ENCODE peak calls at places on chromosomes 1 and 21, in eight cellular contexts. W is neuronal stem cell; N is left ventricle myocardium superior; T is AG09319; E is T follicular helper cell; M is stimulated activated CD8-positive, alpha-beta memory T cell treated with anti-CD3 and anti-CD28 coated beads, Interleukin-4, amount 100 ng/mL, for 4 hours; O is H7; R is CD4-positive, CD25-positive, alpha-beta regulatory T cell. Y is an unnamed sample.

GRCh38 chr1:5994713-5995621 is 2.7 kb upstream of the NPHP4 start:
- DNase-seq in W (no peak), R (peak), N (peak), O (peak), E (peak), T (no peak), M (no peak), Y (no peak)

GRCh38 chr1:80375662-80376061 is 1369.1 kb upstream of the ADGRL4 start:
- DNase-seq in E (no peak), M (no peak), W (no peak), O (no peak), T (peak), N (no peak), R (no peak), Y (no peak)

GRCh38 chr1:33903210-33903589 is 39.3 kb downstream of the HMGB4 start:
- DNase-seq in T (no peak), W (no peak), E (no peak), O (no peak), N (no peak), M (no peak), R (no peak), Y (no peak)

GRCh38 chr1:80447533-80447932 is 1353.2 kb upstream of the ADGRL2 start:
- DNase-seq in E (no peak), T (no peak), R (no peak), M (no peak), N (no peak), O (no peak), W (no peak), Y (no peak)

GRCh38 chr1:59193443-59194093 is 103.3 kb upstream of the FGGY start:
- DNase-seq in M (no peak), R (no peak), N (no peak), W (no peak), O (no peak), T (no peak), E (no peak), Y (no peak)

GRCh38 chr1:43531453-43531905 is 796 bp downstream of the PTPRF start:
- DNase-seq in T (no peak), R (no peak), E (no peak), N (peak), O (peak), W (no peak), M (no peak), Y (no peak)

GRCh38 chr21:35226302-35226701 is 177.2 kb upstream of the RUNX1 start:
- DNase-seq in O (no peak), N (peak), T (peak), W (no peak), M (no peak), E (no peak), R (no peak), Y (no peak)

GRCh38 chr21:15003463-15004135 is 61.2 kb downstream of the NRIP1 start:
- DNase-seq in T (no peak), O (peak), N (no peak), E (no peak), M (no peak), W (peak), R (no peak), Y (no peak)

GRCh38 chr1:52348704-52349301 is 17.2 kb downstream of the CC2D1B start:
- DNase-seq in O (peak), W (no peak), N (no peak), E (no peak), M (no peak), R (peak), T (no peak), Y (no peak)

GRCh38 chr1:160118928-160119327 is 3.4 kb downstream of the ATP1A2 start:
- DNase-seq in M (no peak), T (no peak), R (no peak), O (no peak), N (no peak), W (no peak), E (no peak), Y (no peak)

GRCh38 chr1:22387888-22388564 is 63.6 kb upstream of the ZBTB40 start:
- DNase-seq in E (no peak), R (no peak), O (no peak), N (no peak), M (no peak), W (no peak), T (no peak), Y (no peak)

GRCh38 chr1:54581621-54582035 is 33.6 kb downstream of the ACOT11 start:
- DNase-seq in E (no peak), T (peak), R (no peak), W (no peak), M (no peak), O (peak), N (peak), Y (no peak)

GRCh38 chr1:109762821-109763645 is 690 bp downstream of the EPS8L3 start:
- DNase-seq in W (no peak), R (no peak), O (no peak), M (no peak), N (no peak), E (no peak), T (no peak), Y (no peak)

GRCh38 chr1:12591267-12591938 is 26.6 kb downstream of the DHRS3 start:
- DNase-seq in R (no peak), M (no peak), T (no peak), O (peak), E (no peak), N (peak), W (no peak), Y (no peak)

GRCh38 chr1:47837866-47838561 is 159.2 kb downstream of the TRABD2B start:
- DNase-seq in N (no peak), M (no peak), R (no peak), W (no peak), T (no peak), E (no peak), O (no peak), Y (no peak)

GRCh38 chr1:89802036-89802435 is 18.8 kb upstream of the LRRC8D start:
- DNase-seq in M (no peak), O (peak), R (no peak), N (no peak), E (no peak), W (peak), T (no peak), Y (no peak)

GRCh38 chr1:177954076-177954475 is 15.8 kb downstream of the SEC16B start:
- DNase-seq in M (no peak), O (no peak), R (no peak), W (no peak), T (no peak), N (no peak), E (no peak), Y (no peak)

GRCh38 chr1:41850029-41850428 is 68.7 kb downstream of the HIVEP3 start:
- DNase-seq in R (peak), N (no peak), E (no peak), O (no peak), T (no peak), W (no peak), M (no peak), Y (no peak)

GRCh38 chr1:72296481-72296880 is 14.1 kb upstream of the NEGR1 start:
- DNase-seq in M (no peak), W (no peak), O (no peak), N (no peak), T (peak), R (no peak), E (no peak), Y (no peak)

GRCh38 chr1:116125761-116126160 is 14.6 kb downstream of the MAB21L3 start:
- DNase-seq in T (no peak), R (no peak), E (no peak), M (no peak), W (no peak), N (no peak), O (no peak), Y (no peak)

GRCh38 chr1:109960745-109961094 is 23.8 kb upstream of the AHCYL1 start:
- DNase-seq in E (no peak), M (no peak), N (no peak), O (no peak), R (no peak), T (no peak), W (no peak), Y (no peak)

GRCh38 chr1:70043806-70044205 is 161.6 kb downstream of the LRRC40 start:
- DNase-seq in O (no peak), M (no peak), W (no peak), T (peak), N (no peak), E (no peak), R (no peak), Y (no peak)

GRCh38 chr1:26234644-26235384 is 814 bp downstream of the CEP85 start:
- DNase-seq in N (peak), M (no peak), W (no peak), O (peak), T (no peak), E (no peak), R (peak), Y (peak)

GRCh38 chr21:37878946-37879660 is 37.2 kb downstream of the KCNJ6 start:
- DNase-seq in R (no peak), M (no peak), T (no peak), E (no peak), W (no peak), N (no peak), O (no peak), Y (no peak)

GRCh38 chr21:44421901-44422840 is 33.1 kb upstream of the LRRC3 start:
- DNase-seq in N (peak), E (no peak), T (no peak), R (no peak), O (no peak), W (no peak), M (no peak), Y (no peak)

GRCh38 chr1:92960395-92961130 is 699 bp downstream of the DIPK1A start:
- DNase-seq in W (peak), R (peak), N (peak), O (peak), M (peak), T (peak), E (peak), Y (peak)

Y was measured in naive thymus-derived CD4-positive, alpha-beta T cell.